ENCODE peak calls at places on chromosomes 11 and 22, in seven cellular contexts. Y is activated CD4-positive, alpha-beta T cell treated with anti-CD3 and anti-CD28 coated beads for 1 hour; O is T-cell; V is Karpas-422; D is astrocyte of the spinal cord; R is AG04450; Z is SW 1271. L is an unnamed sample.
A peak's percentile ranks its signal among the peaks of the same experiment; 100 is the strongest.

GRCh38 chr11:83097671-83098070 is 26.0 kb upstream of the RAB30 start:
- DNase-seq in D (peak; percentile 29), Z (no peak), O (no peak), Y (no peak), R (no peak), V (no peak), L (no peak)

GRCh38 chr11:7671347-7671746 is 2.0 kb downstream of the CYB5R2 start:
- DNase-seq in Z (no peak), O (no peak), R (no peak), D (no peak), Y (no peak), V (no peak), L (no peak)

GRCh38 chr11:57513911-57514537 is 1.5 kb downstream of the SLC43A1 start:
- DNase-seq in O (no peak), Y (no peak), R (no peak), V (peak; percentile 79), Z (no peak), D (peak; percentile 22), L (no peak)

GRCh38 chr11:2579315-2580060 is 120.3 kb downstream of the KCNQ1OT1 start:
- DNase-seq in Y (no peak), D (no peak), V (no peak), R (no peak), O (no peak), Z (no peak), L (no peak)

GRCh38 chr11:103935219-103935618 is 101.2 kb upstream of the DDI1 start:
- DNase-seq in Z (no peak), Y (no peak), O (no peak), R (no peak), D (no peak), V (no peak), L (no peak)

GRCh38 chr11:101323997-101324396 is 194.4 kb upstream of the PGR start:
- DNase-seq in Y (no peak), O (no peak), Z (no peak), V (no peak), R (no peak), D (no peak), L (no peak)

GRCh38 chr11:69939551-69940245 is 120.5 kb upstream of the FGF3 start:
- DNase-seq in Y (no peak), D (peak; percentile 8), R (no peak), V (no peak), Z (no peak), O (no peak), L (no peak)

GRCh38 chr22:18081416-18081815 is 3.6 kb downstream of the PEX26 start:
- DNase-seq in O (no peak), R (no peak), Z (no peak), Y (no peak), V (no peak), D (no peak), L (no peak)

GRCh38 chr11:73019996-73020395 is 122.1 kb downstream of the FCHSD2 start:
- DNase-seq in D (no peak), O (no peak), Z (no peak), Y (no peak), V (no peak), R (no peak), L (no peak)

GRCh38 chr22:36344106-36344827 is 43.5 kb downstream of the MYH9 start:
- DNase-seq in O (no peak), Z (no peak), R (no peak), D (no peak), Y (no peak), V (no peak), L (no peak)

GRCh38 chr11:120326845-120327281 is 1.8 kb downstream of the TLCD5 start:
- DNase-seq in O (no peak), Z (no peak), V (no peak), D (no peak), R (no peak), Y (no peak), L (no peak)

GRCh38 chr11:83092488-83093384 is 21.0 kb upstream of the RAB30 start:
- DNase-seq in R (no peak), Y (no peak), Z (no peak), D (peak; percentile 32), O (no peak), V (no peak), L (peak; percentile 20)

GRCh38 chr22:41699264-41700104 is at the start of gene MEI1:
- DNase-seq in Y (peak; percentile 89), V (no peak), R (peak; percentile 30), O (peak; percentile 86), D (peak; percentile 50), Z (peak; percentile 57), L (no peak)

GRCh38 chr22:25172153-25172552 is 27.5 kb upstream of the CRYBB3 start:
- DNase-seq in D (no peak), V (peak; percentile 68), O (peak; percentile 30), Z (no peak), Y (peak; percentile 11), R (no peak), L (peak; percentile 21)

GRCh38 chr11:96925862-96926261 is 536.0 kb downstream of the JRKL start:
- DNase-seq in R (no peak), V (no peak), D (no peak), Z (no peak), O (no peak), Y (no peak), L (no peak)

GRCh38 chr11:95703059-95703458 is 86.5 kb downstream of the FAM76B start:
- DNase-seq in D (no peak), R (no peak), V (no peak), Z (no peak), O (no peak), Y (no peak), L (no peak)

GRCh38 chr11:71485466-71485865 is 32.5 kb downstream of the NADSYN1 start:
- DNase-seq in R (no peak), Y (no peak), D (no peak), O (no peak), V (no peak), Z (no peak), L (no peak)

GRCh38 chr22:20080776-20081654 is 974 bp downstream of the DGCR8 start:
- DNase-seq in O (no peak), D (peak; percentile 63), Z (no peak), R (peak; percentile 16), V (peak; percentile 66), Y (no peak), L (peak; percentile 56)

GRCh38 chr11:45928535-45929215 is 6.2 kb downstream of the LARGE2 start:
- DNase-seq in Z (no peak), Y (no peak), R (no peak), V (no peak), O (no peak), D (no peak), L (no peak)

GRCh38 chr11:34075178-34075820 is 23.8 kb downstream of the CAPRIN1 start:
- DNase-seq in Y (no peak), V (no peak), R (no peak), Z (peak; percentile 12), D (peak; percentile 66), O (no peak), L (no peak)

GRCh38 chr11:116796548-116796947 is 4.9 kb upstream of the APOA5 start:
- DNase-seq in O (no peak), Y (no peak), R (no peak), V (no peak), Z (no peak), D (no peak), L (no peak)

GRCh38 chr11:70122490-70123198 is 44.5 kb downstream of the ANO1 start:
- DNase-seq in R (no peak), O (no peak), Z (no peak), V (no peak), Y (no peak), D (no peak), L (peak; percentile 25)